ENCODE peak calls at places on chromosomes 5 and 9, in ten cellular contexts. K is left cardiac atrium; T is frontal cortex; Q is NCI-H1694; W is M059J; F is endothelial cell of umbilical vein; E is effector memory CD8-positive, alpha-beta T cell; I is activated CD4-positive, alpha-beta memory T cell treated with anti-CD3 and anti-CD28 coated beads, Interleukin-2, amount 10 ng/mL, durations not matched to agents 7 days and 5 days; J is aorta; R is activated T-cell treated with anti-CD3 and anti-CD28 coated beads, Interleukin-2, amount 50 U/mL, for 48 hours. M is an unnamed sample.

GRCh38 chr9:3517377-3518048 is 8.3 kb downstream of the RFX3 start:
- DNase-seq in K (no peak), R (no peak), J (no peak), I (no peak), E (no peak), F (no peak), Q (no peak), W (no peak), T (no peak), M (no peak)

GRCh38 chr9:83572524-83572923 is 34.3 kb upstream of the FRMD3 start:
- DNase-seq in I (no peak), W (peak; percentile 52), T (no peak), R (no peak), F (no peak), Q (no peak), E (no peak), J (no peak), K (no peak), M (no peak)

GRCh38 chr5:73674669-73675004 is 48.6 kb downstream of the ARHGEF28 start:
- DNase-seq in R (no peak), T (no peak), E (no peak), J (no peak), I (no peak), F (no peak), W (peak; percentile 51), Q (no peak), K (no peak), M (no peak)

GRCh38 chr5:157554180-157555030 is 21.2 kb downstream of the ADAM19 start:
- DNase-seq in J (no peak), T (no peak), K (no peak), R (no peak), I (no peak), Q (no peak), W (no peak), F (peak; percentile 86), E (no peak), M (no peak)

GRCh38 chr9:137785704-137786161 is 91.8 kb upstream of the CACNA1B start:
- DNase-seq in I (no peak), T (no peak), E (no peak), R (no peak), J (no peak), W (no peak), K (no peak), F (no peak), Q (no peak), M (no peak)

GRCh38 chr5:65778126-65778525 is 56.1 kb downstream of the NLN start:
- DNase-seq in Q (no peak), E (no peak), F (peak; percentile 76), I (no peak), W (no peak), R (no peak), J (no peak), K (no peak), T (no peak), M (no peak)

GRCh38 chr5:3350781-3351180 is 244.9 kb upstream of the IRX1 start:
- DNase-seq in E (no peak), I (no peak), J (peak; percentile 5), Q (no peak), W (no peak), F (no peak), T (no peak), K (no peak), R (no peak), M (no peak)

GRCh38 chr5:73940026-73940425 is 314.0 kb downstream of the ARHGEF28 start:
- DNase-seq in K (no peak), Q (no peak), R (no peak), I (no peak), T (no peak), F (peak; percentile 34), J (no peak), W (peak; percentile 71), E (no peak), M (no peak)

GRCh38 chr9:81380960-81381359 is 308.4 kb downstream of the TLE1 start:
- DNase-seq in T (no peak), W (peak; percentile 82), J (no peak), Q (no peak), F (no peak), E (no peak), R (no peak), I (no peak), K (no peak), M (no peak)

GRCh38 chr9:93071464-93071863 is 13.0 kb downstream of the SUSD3 start:
- DNase-seq in F (peak; percentile 5), T (no peak), Q (no peak), R (peak; percentile 55), E (no peak), K (no peak), J (no peak), W (peak; percentile 42), I (peak; percentile 34), M (no peak)

GRCh38 chr9:30718483-30718882 is 1666.0 kb upstream of the ACO1 start:
- DNase-seq in K (no peak), Q (no peak), T (no peak), J (no peak), F (no peak), R (no peak), I (no peak), E (no peak), W (no peak), M (no peak)

GRCh38 chr5:163306421-163306820 is 131.0 kb upstream of the CCNG1 start:
- DNase-seq in Q (no peak), I (no peak), W (peak; percentile 9), R (no peak), T (no peak), J (no peak), F (peak; percentile 1), K (no peak), E (no peak), M (no peak)

GRCh38 chr5:133990396-133990795 is 14.4 kb downstream of the VDAC1 start:
- DNase-seq in T (no peak), W (no peak), F (no peak), I (no peak), R (no peak), K (no peak), E (no peak), J (no peak), Q (no peak), M (no peak)

GRCh38 chr5:90626493-90626892 is 67.9 kb downstream of the ADGRV1 start:
- DNase-seq in K (no peak), R (no peak), E (no peak), T (no peak), I (no peak), J (no peak), W (no peak), F (no peak), Q (no peak), M (no peak)

GRCh38 chr9:120291050-120291449 is 288.9 kb downstream of the CDK5RAP2 start:
- DNase-seq in F (no peak), T (no peak), E (no peak), R (no peak), Q (no peak), J (no peak), I (no peak), K (no peak), W (no peak), M (no peak)

GRCh38 chr9:99184073-99184426 is 37.7 kb downstream of the ALG2 start:
- DNase-seq in I (no peak), K (peak; percentile 47), J (peak; percentile 82), T (no peak), W (no peak), E (no peak), Q (no peak), R (no peak), F (no peak), M (peak; percentile 53)

GRCh38 chr5:25345240-25345771 is 700.5 kb upstream of the CDH10 start:
- DNase-seq in J (no peak), I (no peak), R (no peak), Q (no peak), F (no peak), K (no peak), E (no peak), T (no peak), W (peak; percentile 3), M (no peak)

GRCh38 chr9:38178282-38178681 is 109.3 kb upstream of the SHB start:
- DNase-seq in T (no peak), J (no peak), E (no peak), I (no peak), R (no peak), Q (no peak), K (no peak), W (no peak), F (peak; percentile 28), M (no peak)

GRCh38 chr5:78805474-78806124 is 157.0 kb upstream of the LHFPL2 start:
- DNase-seq in F (no peak), T (no peak), E (no peak), R (no peak), J (no peak), K (no peak), Q (no peak), I (no peak), W (no peak), M (no peak)

GRCh38 chr9:134738869-134739659 is 97.5 kb downstream of the COL5A1 start:
- DNase-seq in F (peak; percentile 43), T (peak; percentile 79), W (peak; percentile 48), I (peak; percentile 22), K (peak; percentile 79), R (peak; percentile 47), E (peak; percentile 13), J (peak; percentile 92), Q (peak; percentile 41), M (peak; percentile 70)

GRCh38 chr5:154771383-154771901 is 16.3 kb downstream of the LARP1 start:
- DNase-seq in W (peak; percentile 57), I (no peak), J (no peak), T (no peak), Q (peak; percentile 31), R (no peak), F (peak; percentile 78), E (no peak), K (peak; percentile 57), M (no peak)

GRCh38 chr5:151042453-151043093 is 22.2 kb downstream of the GPX3 start:
- DNase-seq in R (no peak), W (no peak), J (peak; percentile 48), F (no peak), T (no peak), E (no peak), I (no peak), Q (no peak), K (peak; percentile 9), M (peak; percentile 17)

GRCh38 chr5:102591650-102592049 is 92.8 kb upstream of the SLCO6A1 start:
- DNase-seq in T (no peak), W (no peak), F (no peak), J (no peak), I (no peak), K (no peak), R (peak; percentile 17), E (no peak), Q (no peak), M (no peak)

GRCh38 chr9:34603610-34604231 is 8.2 kb downstream of the RPP25L start:
- DNase-seq in K (peak; percentile 86), F (peak; percentile 77), I (peak; percentile 82), E (peak; percentile 80), T (peak; percentile 71), J (peak; percentile 94), Q (peak; percentile 69), W (peak; percentile 69), R (peak; percentile 92), M (peak; percentile 81)

GRCh38 chr5:64147849-64148441 is 17.7 kb upstream of the RNF180 start:
- DNase-seq in W (peak; percentile 8), E (no peak), K (peak; percentile 70), T (peak; percentile 52), I (no peak), J (peak; percentile 90), F (peak; percentile 60), Q (peak; percentile 15), R (no peak), M (peak; percentile 50)

GRCh38 chr5:111004291-111004690 is 67.2 kb upstream of the TSLP start:
- DNase-seq in T (no peak), W (no peak), R (no peak), J (no peak), E (no peak), I (no peak), Q (no peak), F (no peak), K (no peak), M (no peak)

GRCh38 chr5:150136290-150136689 is 19.4 kb downstream of the PDGFRB start:
- DNase-seq in R (no peak), J (no peak), T (no peak), E (no peak), K (no peak), Q (no peak), I (no peak), F (no peak), W (no peak), M (no peak)

GRCh38 chr5:83490203-83490602 is 18.7 kb downstream of the VCAN start:
- DNase-seq in T (no peak), E (no peak), Q (no peak), F (no peak), I (no peak), J (no peak), W (no peak), K (no peak), R (no peak), M (no peak)

M was measured in lower lobe of right lung.